ENCODE peak calls at places on chromosome 18, in four cellular contexts. E is activated T-helper 9 cell treated with anti-CD3 and anti-CD28 coated beads, Interleukin-2, amount 50 U/mL, for 16 hours; H is NCI-H1436; O is ELR. I is an unnamed sample.

GRCh38 chr18:72492497-72492896 is 51.6 kb downstream of the CBLN2 start:
- DNase-seq in E (no peak), H (no peak), O (no peak), I (no peak)

GRCh38 chr18:12287684-12288405 is 20.2 kb upstream of the TUBB6 start:
- DNase-seq in E (no peak), H (no peak), O (peak; percentile 98), I (no peak)

GRCh38 chr18:2657788-2658458 is 2.4 kb downstream of the SMCHD1 start:
- DNase-seq in E (no peak), H (no peak), O (peak; percentile 82), I (no peak)

GRCh38 chr18:57048859-57049258 is 98.0 kb upstream of the BOD1L2 start:
- DNase-seq in E (no peak), H (no peak), O (no peak), I (no peak)

GRCh38 chr18:13791181-13791580 is 32.8 kb upstream of the MC5R start:
- DNase-seq in E (no peak), H (no peak), O (no peak), I (no peak)

GRCh38 chr18:46155652-46156051 is 51.5 kb downstream of the HAUS1 start:
- DNase-seq in E (peak; percentile 11), H (no peak), O (peak; percentile 93), I (peak; percentile 33)

GRCh38 chr18:64678048-64678447 is 529.2 kb upstream of the LINC00305 start:
- DNase-seq in E (no peak), H (no peak), O (no peak), I (no peak)

GRCh38 chr18:58793361-58793760 is 71.3 kb upstream of the ZNF532 start:
- DNase-seq in E (no peak), H (no peak), O (peak; percentile 82), I (no peak)

GRCh38 chr18:74905245-74905644 is 303.7 kb downstream of the PTGR3 start:
- DNase-seq in E (no peak), H (no peak), O (no peak), I (no peak)

GRCh38 chr18:79763407-79763806 is 34.3 kb upstream of the KCNG2 start:
- DNase-seq in E (no peak), H (no peak), O (no peak), I (no peak)

GRCh38 chr18:62914868-62915267 is 199.5 kb downstream of the PHLPP1 start:
- DNase-seq in E (no peak), H (no peak), O (no peak), I (no peak)

GRCh38 chr18:57727952-57728807 is 74.9 kb downstream of the ATP8B1 start:
- DNase-seq in E (no peak), H (no peak), O (peak; percentile 52), I (no peak)

I was measured in activated T-helper 1 cell treated with Interleukin-2 at 50 U/mL for 16 hours.